ENCODE peak calls at places on chromosomes 4 and X, in four cellular contexts. B, L, E and I are unnamed samples.
A peak's percentile ranks its signal among the peaks of the same experiment; 100 is the strongest.

GRCh38 chrX:70262952-70263567 is 3.1 kb upstream of the P2RY4 start:
- DNase-seq in B (peak; percentile 20), L (peak; percentile 47), E (no peak), I (no peak)

GRCh38 chr4:119314356-119314755 is 7.6 kb downstream of the FABP2 start:
- DNase-seq in B (no peak), L (peak; percentile 34), E (no peak), I (no peak)

GRCh38 chr4:1033840-1034551 is 22.6 kb downstream of the FGFRL1 start:
- DNase-seq in B (no peak), L (peak; percentile 49), E (no peak), I (no peak)

GRCh38 chrX:2664497-2664896 is 26.6 kb upstream of the CD99 start:
- DNase-seq in B (peak; percentile 67), L (peak; percentile 69), E (no peak), I (no peak)

GRCh38 chrX:8663325-8663724 is 68.6 kb downstream of the ANOS1 start:
- DNase-seq in B (peak; percentile 2), L (peak; percentile 51), E (no peak), I (no peak)

GRCh38 chrX:148372925-148373324 is 127.5 kb upstream of the AFF2 start:
- DNase-seq in B (no peak), L (no peak), E (no peak), I (no peak)

GRCh38 chr4:152431287-152431686 is 104.6 kb downstream of the FBXW7 start:
- DNase-seq in B (no peak), L (no peak), E (no peak), I (no peak)

GRCh38 chr4:106898621-106899230 is 137.4 kb downstream of the DKK2 start:
- DNase-seq in B (peak; percentile 70), L (peak; percentile 81), E (no peak), I (no peak)

GRCh38 chr4:2395038-2395437 is 23.4 kb downstream of the ZFYVE28 start:
- DNase-seq in B (no peak), L (peak; percentile 59), E (no peak), I (no peak)

GRCh38 chrX:46788902-46789301 is 30.0 kb upstream of the SLC9A7 start:
- DNase-seq in B (peak; percentile 37), L (no peak), E (no peak), I (no peak)

GRCh38 chr4:10104991-10105276 is 11.7 kb downstream of the WDR1 start:
- DNase-seq in B (no peak), L (no peak), E (no peak), I (no peak)

GRCh38 chr4:109588176-109588575 is 28.1 kb downstream of the MCUB start:
- DNase-seq in B (no peak), L (no peak), E (no peak), I (no peak)

GRCh38 chr4:94232519-94232918 is 24.9 kb downstream of the SMARCAD1 start:
- DNase-seq in B (no peak), L (no peak), E (no peak), I (no peak)

GRCh38 chr4:86220137-86220536 is 139.7 kb downstream of the MAPK10 start:
- DNase-seq in B (no peak), L (no peak), E (no peak), I (no peak)

GRCh38 chr4:170049793-170050192 is 23.6 kb upstream of the MFAP3L start:
- DNase-seq in B (no peak), L (no peak), E (no peak), I (no peak)

GRCh38 chrX:135707880-135708279 is 5.6 kb upstream of the CT45A1 start:
- DNase-seq in B (no peak), L (peak; percentile 50), E (no peak), I (no peak)

GRCh38 chrX:120361906-120362305 is at the start of gene ATP1B4:
- DNase-seq in B (no peak), L (no peak), E (no peak), I (no peak)

GRCh38 chrX:120365968-120366367 is 4.1 kb downstream of the ATP1B4 start:
- DNase-seq in B (no peak), L (no peak), E (no peak), I (no peak)

GRCh38 chrX:120367390-120368100 is 5.7 kb downstream of the ATP1B4 start:
- DNase-seq in B (no peak), L (no peak), E (no peak), I (no peak)

GRCh38 chrX:120366794-120367193 is 4.9 kb downstream of the ATP1B4 start:
- DNase-seq in B (no peak), L (no peak), E (no peak), I (no peak)

GRCh38 chrX:120365320-120365719 is 3.4 kb downstream of the ATP1B4 start:
- DNase-seq in B (no peak), L (peak; percentile 62), E (peak; percentile 60), I (peak; percentile 40)
- TF ChIP-seq CTCF in B (peak; percentile 68), L (no peak), E (peak; percentile 32), I (peak; percentile 27)

GRCh38 chr4:41122775-41123174 is 91.6 kb downstream of the APBB2 start:
- DNase-seq in B (no peak), L (no peak), E (no peak), I (no peak)
- TF ChIP-seq CTCF in B (no peak), L (no peak), E (no peak), I (no peak)

DNA sequence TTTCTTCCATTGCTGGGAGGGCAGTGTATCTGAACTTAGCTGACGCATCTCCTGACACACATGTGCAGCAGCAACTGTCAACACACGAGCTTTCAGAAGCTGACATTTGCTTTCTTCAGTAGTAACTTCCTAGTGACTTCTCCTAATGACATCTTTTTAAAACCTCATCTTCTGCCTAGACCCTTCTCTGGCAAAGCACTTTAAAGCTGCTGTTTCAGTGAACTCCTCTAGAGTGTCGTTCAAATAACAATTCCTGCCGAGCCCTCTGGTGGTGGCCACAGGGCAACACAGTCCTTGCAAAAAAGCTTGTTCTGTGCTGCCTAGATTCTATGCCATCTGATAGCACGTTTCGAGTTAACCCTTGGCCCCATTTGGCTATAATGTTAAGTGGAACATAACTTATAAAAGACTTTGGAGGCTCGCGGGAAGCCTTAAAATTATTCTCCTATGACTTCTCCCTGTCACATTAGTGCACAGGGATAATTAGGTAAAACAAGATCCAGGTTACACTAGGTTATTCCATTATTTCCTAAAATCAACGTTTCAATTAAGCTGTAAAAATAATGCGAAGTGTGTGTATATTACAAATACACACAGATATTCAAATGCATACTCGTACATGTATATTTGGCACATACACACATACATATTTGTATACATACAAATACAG is 2340.8 kb downstream of the PCDH7 start:
- DNase-seq in B (peak; percentile 50), L (peak; percentile 64), E (no peak), I (peak; percentile 46)
- TF ChIP-seq CTCF in B (peak; percentile 97), L (peak; percentile 31), E (no peak), I (peak; percentile 74)

GRCh38 chr4:8547108-8547911 is 32.9 kb upstream of the GPR78 start:
- DNase-seq in B (peak; percentile 71), L (no peak), E (no peak), I (no peak)
- TF ChIP-seq CTCF in B (no peak), L (no peak), E (no peak), I (peak; percentile 40)

DNA sequence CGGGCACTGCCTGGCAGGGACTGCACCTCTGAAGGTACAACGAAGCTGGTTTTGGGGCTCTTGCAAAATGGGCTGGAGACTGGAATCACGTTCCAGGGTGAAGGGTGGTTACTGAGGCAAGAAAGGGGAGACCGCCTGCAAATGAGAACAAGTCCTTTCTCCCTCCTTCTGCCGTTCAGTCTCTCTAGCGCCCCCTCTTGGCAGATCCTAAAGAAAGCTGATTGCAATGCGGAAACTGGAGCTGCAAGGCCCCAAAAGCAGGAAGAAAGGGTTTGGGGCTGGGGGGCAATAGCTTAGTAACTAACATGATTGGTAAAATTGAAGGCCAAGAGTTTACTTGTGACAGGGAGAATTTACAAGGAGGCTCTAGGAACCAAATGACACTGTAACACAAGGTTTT is 222.6 kb upstream of the HAND2 start:
- DNase-seq in B (no peak), L (peak; percentile 79), E (no peak), I (no peak)
- TF ChIP-seq CTCF in B (peak; percentile 46), L (peak; percentile 12), E (no peak), I (peak; percentile 50)

GRCh38 chr4:173535932-173536331 is 5.9 kb upstream of the HAND2 start:
- DNase-seq in B (no peak), L (no peak), E (no peak), I (no peak)

GRCh38 chr4:173535165-173535737 is 5.2 kb upstream of the HAND2 start:
- DNase-seq in B (no peak), L (no peak), E (no peak), I (no peak)

GRCh38 chr4:173537628-173538147 is 7.7 kb upstream of the HAND2 start:
- DNase-seq in B (no peak), L (no peak), E (no peak), I (no peak)

GRCh38 chr4:173538148-173538902 is 8.3 kb upstream of the HAND2 start:
- DNase-seq in B (no peak), L (no peak), E (no peak), I (peak; percentile 53)

GRCh38 chr4:173536808-173537429 is 6.9 kb upstream of the HAND2 start:
- DNase-seq in B (no peak), L (no peak), E (no peak), I (no peak)
- TF ChIP-seq CTCF in B (peak; percentile 58), L (no peak), E (no peak), I (no peak)